ENCODE peak calls at places on chromosomes 1 and 21, in eight cellular contexts. One of them, this sample, is unnamed.

GRCh38 chr1:36297062-36297461 is 9.1 kb upstream of the SH3D21 start:
- DNase-seq in Peyer's patch: no peak
- DNase-seq in astrocyte: no peak
- DNase-seq in mammary epithelial cell: peak
- DNase-seq in BJ: no peak
- DNase-seq in MCF 10A: no peak
- DNase-seq in nephron progenitor cell: no peak
- DNase-seq in natural killer cell: no peak
- DNase-seq in this sample: no peak

GRCh38 chr1:156198831-156199349 is 5.0 kb downstream of the SLC25A44 start:
- DNase-seq in mammary epithelial cell: no peak
- DNase-seq in nephron progenitor cell: no peak
- DNase-seq in Peyer's patch: no peak
- DNase-seq in MCF 10A: no peak
- DNase-seq in BJ: no peak
- DNase-seq in natural killer cell: no peak
- DNase-seq in astrocyte: no peak
- DNase-seq in this sample: no peak

GRCh38 chr1:156246762-156247459 is 945 bp downstream of the PAQR6 start:
- DNase-seq in nephron progenitor cell: no peak
- DNase-seq in astrocyte: no peak
- DNase-seq in Peyer's patch: no peak
- DNase-seq in BJ: no peak
- DNase-seq in natural killer cell: no peak
- DNase-seq in mammary epithelial cell: no peak
- DNase-seq in MCF 10A: peak
- DNase-seq in this sample: no peak

GRCh38 chr1:220922951-220923350 is 43.7 kb downstream of the HLX start:
- DNase-seq in Peyer's patch: no peak
- DNase-seq in natural killer cell: no peak
- DNase-seq in astrocyte: no peak
- DNase-seq in BJ: no peak
- DNase-seq in nephron progenitor cell: no peak
- DNase-seq in MCF 10A: no peak
- DNase-seq in mammary epithelial cell: no peak
- DNase-seq in this sample: no peak

GRCh38 chr1:15186846-15187151 is 33.3 kb downstream of the TMEM51 start:
- DNase-seq in mammary epithelial cell: no peak
- DNase-seq in Peyer's patch: no peak
- DNase-seq in natural killer cell: no peak
- DNase-seq in BJ: no peak
- DNase-seq in astrocyte: no peak
- DNase-seq in MCF 10A: no peak
- DNase-seq in nephron progenitor cell: no peak
- DNase-seq in this sample: no peak

GRCh38 chr1:154719586-154720327 is 111.8 kb upstream of the ADAR start:
- DNase-seq in natural killer cell: no peak
- DNase-seq in astrocyte: no peak
- DNase-seq in MCF 10A: no peak
- DNase-seq in BJ: no peak
- DNase-seq in Peyer's patch: no peak
- DNase-seq in nephron progenitor cell: no peak
- DNase-seq in mammary epithelial cell: no peak
- DNase-seq in this sample: no peak

GRCh38 chr1:175088523-175088922 is 20.9 kb downstream of the TNN start:
- DNase-seq in mammary epithelial cell: no peak
- DNase-seq in astrocyte: no peak
- DNase-seq in MCF 10A: no peak
- DNase-seq in natural killer cell: no peak
- DNase-seq in nephron progenitor cell: no peak
- DNase-seq in Peyer's patch: no peak
- DNase-seq in BJ: no peak
- DNase-seq in this sample: no peak

GRCh38 chr1:4027492-4028138 is 127.5 kb upstream of the C1orf174 start:
- DNase-seq in natural killer cell: no peak
- DNase-seq in BJ: no peak
- DNase-seq in nephron progenitor cell: no peak
- DNase-seq in MCF 10A: no peak
- DNase-seq in mammary epithelial cell: no peak
- DNase-seq in astrocyte: no peak
- DNase-seq in Peyer's patch: peak
- DNase-seq in this sample: no peak

GRCh38 chr1:176073524-176074157 is 133.4 kb downstream of the COP1 start:
- DNase-seq in natural killer cell: no peak
- DNase-seq in nephron progenitor cell: peak
- DNase-seq in astrocyte: peak
- DNase-seq in BJ: peak
- DNase-seq in mammary epithelial cell: peak
- DNase-seq in Peyer's patch: peak
- DNase-seq in MCF 10A: peak
- DNase-seq in this sample: no peak

GRCh38 chr21:34814529-34814951 is 145.7 kb downstream of the CLIC6 start:
- DNase-seq in BJ: no peak
- DNase-seq in mammary epithelial cell: peak
- DNase-seq in natural killer cell: no peak
- DNase-seq in nephron progenitor cell: no peak
- DNase-seq in Peyer's patch: no peak
- DNase-seq in astrocyte: no peak
- DNase-seq in MCF 10A: peak
- DNase-seq in this sample: no peak

GRCh38 chr1:202723708-202724107 is 13.5 kb upstream of the SYT2 start:
- DNase-seq in astrocyte: no peak
- DNase-seq in Peyer's patch: no peak
- DNase-seq in BJ: no peak
- DNase-seq in MCF 10A: no peak
- DNase-seq in natural killer cell: no peak
- DNase-seq in nephron progenitor cell: no peak
- DNase-seq in mammary epithelial cell: no peak
- DNase-seq in this sample: no peak

GRCh38 chr1:200306954-200307754 is 102.7 kb downstream of the ZNF281 start:
- DNase-seq in MCF 10A: peak
- DNase-seq in Peyer's patch: no peak
- DNase-seq in astrocyte: no peak
- DNase-seq in nephron progenitor cell: no peak
- DNase-seq in BJ: no peak
- DNase-seq in natural killer cell: no peak
- DNase-seq in mammary epithelial cell: no peak
- DNase-seq in this sample: no peak

GRCh38 chr21:43276811-43277210 is 108.0 kb downstream of the CRYAA start:
- DNase-seq in natural killer cell: no peak
- DNase-seq in MCF 10A: no peak
- DNase-seq in mammary epithelial cell: no peak
- DNase-seq in nephron progenitor cell: no peak
- DNase-seq in astrocyte: no peak
- DNase-seq in BJ: no peak
- DNase-seq in Peyer's patch: no peak
- DNase-seq in this sample: no peak

GRCh38 chr1:24952413-24952841 is 22.4 kb upstream of the RUNX3 start:
- DNase-seq in natural killer cell: no peak
- DNase-seq in nephron progenitor cell: no peak
- DNase-seq in mammary epithelial cell: peak
- DNase-seq in BJ: no peak
- DNase-seq in Peyer's patch: peak
- DNase-seq in astrocyte: no peak
- DNase-seq in MCF 10A: peak
- DNase-seq in this sample: no peak

GRCh38 chr1:55338448-55338820 is 123.3 kb upstream of the USP24 start:
- DNase-seq in nephron progenitor cell: no peak
- DNase-seq in BJ: no peak
- DNase-seq in Peyer's patch: no peak
- DNase-seq in MCF 10A: no peak
- DNase-seq in mammary epithelial cell: peak
- DNase-seq in astrocyte: no peak
- DNase-seq in natural killer cell: no peak
- DNase-seq in this sample: no peak

GRCh38 chr1:1205769-1206375 is 520 bp downstream of the TNFRSF18 start:
- DNase-seq in mammary epithelial cell: no peak
- DNase-seq in Peyer's patch: peak
- DNase-seq in nephron progenitor cell: no peak
- DNase-seq in MCF 10A: no peak
- DNase-seq in BJ: no peak
- DNase-seq in natural killer cell: peak
- DNase-seq in astrocyte: no peak
- DNase-seq in this sample: peak

GRCh38 chr1:217718873-217719272 is 87.7 kb downstream of the SPATA17 start:
- DNase-seq in Peyer's patch: no peak
- DNase-seq in natural killer cell: no peak
- DNase-seq in mammary epithelial cell: peak
- DNase-seq in nephron progenitor cell: no peak
- DNase-seq in BJ: peak
- DNase-seq in astrocyte: peak
- DNase-seq in MCF 10A: peak
- DNase-seq in this sample: no peak

GRCh38 chr1:61606448-61607312 is 118.3 kb downstream of the TM2D1 start:
- DNase-seq in BJ: no peak
- DNase-seq in natural killer cell: no peak
- DNase-seq in Peyer's patch: peak
- DNase-seq in mammary epithelial cell: peak
- DNase-seq in MCF 10A: peak
- DNase-seq in nephron progenitor cell: no peak
- DNase-seq in astrocyte: peak
- DNase-seq in this sample: no peak

GRCh38 chr1:63893976-63894375 is 120.2 kb downstream of the ROR1 start:
- DNase-seq in astrocyte: peak
- DNase-seq in Peyer's patch: no peak
- DNase-seq in nephron progenitor cell: no peak
- DNase-seq in natural killer cell: no peak
- DNase-seq in mammary epithelial cell: peak
- DNase-seq in MCF 10A: peak
- DNase-seq in BJ: no peak
- DNase-seq in this sample: no peak

GRCh38 chr1:154414606-154415005 is 9.5 kb downstream of the IL6R start:
- DNase-seq in Peyer's patch: no peak
- DNase-seq in mammary epithelial cell: no peak
- DNase-seq in MCF 10A: no peak
- DNase-seq in natural killer cell: no peak
- DNase-seq in BJ: no peak
- DNase-seq in nephron progenitor cell: no peak
- DNase-seq in astrocyte: no peak
- DNase-seq in this sample: no peak

GRCh38 chr1:223670458-223671159 is 5.1 kb upstream of the CAPN8 start:
- DNase-seq in MCF 10A: peak
- DNase-seq in mammary epithelial cell: peak
- DNase-seq in astrocyte: peak
- DNase-seq in BJ: no peak
- DNase-seq in natural killer cell: no peak
- DNase-seq in nephron progenitor cell: peak
- DNase-seq in Peyer's patch: peak
- DNase-seq in this sample: no peak

GRCh38 chr1:179031855-179032513 is 6.3 kb downstream of the FAM20B start:
- DNase-seq in astrocyte: peak
- DNase-seq in nephron progenitor cell: no peak
- DNase-seq in natural killer cell: no peak
- DNase-seq in BJ: no peak
- DNase-seq in Peyer's patch: no peak
- DNase-seq in MCF 10A: no peak
- DNase-seq in mammary epithelial cell: peak
- DNase-seq in this sample: no peak

GRCh38 chr1:150662811-150663210 is 33.4 kb upstream of the ENSA start:
- DNase-seq in mammary epithelial cell: no peak
- DNase-seq in MCF 10A: no peak
- DNase-seq in Peyer's patch: no peak
- DNase-seq in astrocyte: no peak
- DNase-seq in nephron progenitor cell: no peak
- DNase-seq in BJ: no peak
- DNase-seq in natural killer cell: no peak
- DNase-seq in this sample: no peak

GRCh38 chr21:28725396-28725795 is 267.3 kb downstream of the LTN1 start:
- DNase-seq in Peyer's patch: no peak
- DNase-seq in astrocyte: peak
- DNase-seq in mammary epithelial cell: peak
- DNase-seq in MCF 10A: peak
- DNase-seq in nephron progenitor cell: no peak
- DNase-seq in natural killer cell: no peak
- DNase-seq in BJ: no peak
- DNase-seq in this sample: no peak

GRCh38 chr1:11453742-11454442 is 25.1 kb upstream of the DISP3 start:
- DNase-seq in MCF 10A: no peak
- DNase-seq in mammary epithelial cell: no peak
- DNase-seq in astrocyte: no peak
- DNase-seq in Peyer's patch: no peak
- DNase-seq in BJ: no peak
- DNase-seq in nephron progenitor cell: no peak
- DNase-seq in natural killer cell: no peak
- DNase-seq in this sample: no peak

GRCh38 chr1:230306158-230306557 is 120.0 kb downstream of the PGBD5 start:
- DNase-seq in natural killer cell: no peak
- DNase-seq in Peyer's patch: no peak
- DNase-seq in mammary epithelial cell: no peak
- DNase-seq in BJ: no peak
- DNase-seq in nephron progenitor cell: no peak
- DNase-seq in astrocyte: no peak
- DNase-seq in MCF 10A: peak
- DNase-seq in this sample: no peak

GRCh38 chr1:72285074-72285425 is 2.7 kb upstream of the NEGR1 start:
- DNase-seq in Peyer's patch: no peak
- DNase-seq in astrocyte: no peak
- DNase-seq in BJ: no peak
- DNase-seq in nephron progenitor cell: no peak
- DNase-seq in natural killer cell: no peak
- DNase-seq in MCF 10A: no peak
- DNase-seq in mammary epithelial cell: no peak
- DNase-seq in this sample: no peak

GRCh38 chr1:214549604-214550338 is 1.6 kb downstream of the PTPN14 start:
- DNase-seq in Peyer's patch: no peak
- DNase-seq in natural killer cell: no peak
- DNase-seq in astrocyte: no peak
- DNase-seq in mammary epithelial cell: peak
- DNase-seq in nephron progenitor cell: no peak
- DNase-seq in MCF 10A: peak
- DNase-seq in BJ: no peak
- DNase-seq in this sample: no peak
- TF ChIP-seq CTCF in Peyer's patch: no peak
- TF ChIP-seq CTCF in natural killer cell: no peak
- TF ChIP-seq CTCF in astrocyte: peak
- TF ChIP-seq CTCF in mammary epithelial cell: peak
- TF ChIP-seq CTCF in nephron progenitor cell: no peak
- TF ChIP-seq CTCF in MCF 10A: peak
- TF ChIP-seq CTCF in BJ: peak
- TF ChIP-seq CTCF in this sample: no peak

GRCh38 chr1:26787706-26788514 is at the start of gene PIGV:
- DNase-seq in Peyer's patch: peak
- DNase-seq in mammary epithelial cell: peak
- DNase-seq in nephron progenitor cell: peak
- DNase-seq in BJ: no peak
- DNase-seq in natural killer cell: peak
- DNase-seq in MCF 10A: peak
- DNase-seq in astrocyte: peak
- DNase-seq in this sample: peak
- TF ChIP-seq CTCF in Peyer's patch: no peak
- TF ChIP-seq CTCF in mammary epithelial cell: no peak
- TF ChIP-seq CTCF in nephron progenitor cell: no peak
- TF ChIP-seq CTCF in BJ: no peak
- TF ChIP-seq CTCF in natural killer cell: no peak
- TF ChIP-seq CTCF in MCF 10A: no peak
- TF ChIP-seq CTCF in astrocyte: no peak
- TF ChIP-seq CTCF in this sample: no peak

GRCh38 chr1:198072177-198072576 is 84.6 kb upstream of the NEK7 start:
- DNase-seq in Peyer's patch: no peak
- DNase-seq in nephron progenitor cell: no peak
- DNase-seq in astrocyte: no peak
- DNase-seq in mammary epithelial cell: peak
- DNase-seq in MCF 10A: peak
- DNase-seq in BJ: no peak
- DNase-seq in natural killer cell: no peak
- DNase-seq in this sample: no peak
- TF ChIP-seq CTCF in Peyer's patch: no peak
- TF ChIP-seq CTCF in nephron progenitor cell: no peak
- TF ChIP-seq CTCF in astrocyte: peak
- TF ChIP-seq CTCF in mammary epithelial cell: no peak
- TF ChIP-seq CTCF in MCF 10A: no peak
- TF ChIP-seq CTCF in BJ: no peak
- TF ChIP-seq CTCF in natural killer cell: no peak
- TF ChIP-seq CTCF in this sample: no peak

GRCh38 chr1:185317034-185317885 is at the start of gene IVNS1ABP:
- DNase-seq in natural killer cell: peak
- DNase-seq in nephron progenitor cell: peak
- DNase-seq in MCF 10A: peak
- DNase-seq in Peyer's patch: peak
- DNase-seq in BJ: peak
- DNase-seq in astrocyte: peak
- DNase-seq in mammary epithelial cell: peak
- DNase-seq in this sample: peak
- TF ChIP-seq CTCF in natural killer cell: no peak
- TF ChIP-seq CTCF in nephron progenitor cell: no peak
- TF ChIP-seq CTCF in MCF 10A: no peak
- TF ChIP-seq CTCF in Peyer's patch: peak
- TF ChIP-seq CTCF in BJ: peak
- TF ChIP-seq CTCF in astrocyte: no peak
- TF ChIP-seq CTCF in mammary epithelial cell: peak
- TF ChIP-seq CTCF in this sample: no peak

This sample was measured in CD14-positive monocyte.